ENCODE peak calls at places on chromosome 19, in seven cellular contexts. One of them, this sample, is unnamed.

GRCh38 chr19:33441277-33441699 is 67.8 kb downstream of the CEBPG start:
- DNase-seq in brain microvascular endothelial cell: no peak
- DNase-seq in thoracic aorta: no peak
- DNase-seq in HEK293T: no peak
- DNase-seq in H1: no peak
- DNase-seq in head of caudate nucleus: no peak
- DNase-seq in brain pericyte: no peak
- DNase-seq in this sample: no peak

GRCh38 chr19:52237197-52237596 is 32.2 kb upstream of the ZNF766 start:
- DNase-seq in brain pericyte: no peak
- DNase-seq in H1: no peak
- DNase-seq in brain microvascular endothelial cell: peak
- DNase-seq in HEK293T: no peak
- DNase-seq in head of caudate nucleus: no peak
- DNase-seq in thoracic aorta: no peak
- DNase-seq in this sample: no peak

GRCh38 chr19:18932216-18932841 is 8.7 kb downstream of the HOMER3 start:
- DNase-seq in brain microvascular endothelial cell: no peak
- DNase-seq in H1: peak
- DNase-seq in brain pericyte: no peak
- DNase-seq in thoracic aorta: peak
- DNase-seq in head of caudate nucleus: peak
- DNase-seq in HEK293T: peak
- DNase-seq in this sample: peak

GRCh38 chr19:32189956-32190706 is 155.3 kb upstream of the ZNF507 start:
- DNase-seq in head of caudate nucleus: no peak
- DNase-seq in thoracic aorta: no peak
- DNase-seq in HEK293T: no peak
- DNase-seq in brain microvascular endothelial cell: no peak
- DNase-seq in H1: no peak
- DNase-seq in brain pericyte: no peak
- DNase-seq in this sample: no peak

GRCh38 chr19:7663711-7664110 is 5.1 kb upstream of the RETN start:
- DNase-seq in HEK293T: no peak
- DNase-seq in brain pericyte: no peak
- DNase-seq in brain microvascular endothelial cell: no peak
- DNase-seq in head of caudate nucleus: no peak
- DNase-seq in thoracic aorta: no peak
- DNase-seq in H1: no peak
- DNase-seq in this sample: no peak

GRCh38 chr19:34120846-34121639 is 51.3 kb upstream of the LSM14A start:
- DNase-seq in HEK293T: peak
- DNase-seq in H1: no peak
- DNase-seq in brain microvascular endothelial cell: peak
- DNase-seq in brain pericyte: no peak
- DNase-seq in head of caudate nucleus: no peak
- DNase-seq in thoracic aorta: no peak
- DNase-seq in this sample: peak

GRCh38 chr19:42252365-42253244 is 2.3 kb downstream of the ERF start:
- DNase-seq in brain pericyte: no peak
- DNase-seq in HEK293T: no peak
- DNase-seq in thoracic aorta: no peak
- DNase-seq in brain microvascular endothelial cell: no peak
- DNase-seq in head of caudate nucleus: peak
- DNase-seq in H1: no peak
- DNase-seq in this sample: no peak

GRCh38 chr19:13850910-13851753 is 25.8 kb upstream of the NANOS3 start:
- DNase-seq in brain microvascular endothelial cell: peak
- DNase-seq in brain pericyte: peak
- DNase-seq in H1: no peak
- DNase-seq in head of caudate nucleus: peak
- DNase-seq in thoracic aorta: peak
- DNase-seq in HEK293T: no peak
- DNase-seq in this sample: no peak

GRCh38 chr19:54345938-54346386 is 7.0 kb upstream of the LILRA4 start:
- DNase-seq in head of caudate nucleus: no peak
- DNase-seq in brain microvascular endothelial cell: no peak
- DNase-seq in brain pericyte: no peak
- DNase-seq in HEK293T: no peak
- DNase-seq in thoracic aorta: no peak
- DNase-seq in H1: no peak
- DNase-seq in this sample: peak

GRCh38 chr19:14107581-14108461 is 9.7 kb downstream of the PRKACA start:
- DNase-seq in brain pericyte: no peak
- DNase-seq in H1: no peak
- DNase-seq in brain microvascular endothelial cell: peak
- DNase-seq in head of caudate nucleus: no peak
- DNase-seq in HEK293T: no peak
- DNase-seq in thoracic aorta: no peak
- DNase-seq in this sample: no peak

GRCh38 chr19:10007811-10008211 is 2.5 kb downstream of the COL5A3 start:
- DNase-seq in brain microvascular endothelial cell: peak
- DNase-seq in head of caudate nucleus: no peak
- DNase-seq in HEK293T: no peak
- DNase-seq in thoracic aorta: no peak
- DNase-seq in brain pericyte: no peak
- DNase-seq in H1: no peak
- DNase-seq in this sample: no peak

GRCh38 chr19:37953125-37953524 is 46.1 kb downstream of the SIPA1L3 start:
- DNase-seq in thoracic aorta: no peak
- DNase-seq in H1: no peak
- DNase-seq in HEK293T: no peak
- DNase-seq in brain pericyte: no peak
- DNase-seq in brain microvascular endothelial cell: no peak
- DNase-seq in head of caudate nucleus: no peak
- DNase-seq in this sample: no peak

GRCh38 chr19:12782424-12783225 is 7.3 kb upstream of the HOOK2 start:
- DNase-seq in H1: no peak
- DNase-seq in HEK293T: no peak
- DNase-seq in brain pericyte: no peak
- DNase-seq in brain microvascular endothelial cell: peak
- DNase-seq in head of caudate nucleus: peak
- DNase-seq in thoracic aorta: no peak
- DNase-seq in this sample: no peak

GRCh38 chr19:28358604-28359003 is 854.3 kb downstream of the UQCRFS1 start:
- DNase-seq in HEK293T: no peak
- DNase-seq in brain microvascular endothelial cell: no peak
- DNase-seq in head of caudate nucleus: no peak
- DNase-seq in H1: no peak
- DNase-seq in brain pericyte: no peak
- DNase-seq in thoracic aorta: no peak
- DNase-seq in this sample: no peak

GRCh38 chr19:38667552-38668205 is 20.2 kb downstream of the ACTN4 start:
- DNase-seq in brain microvascular endothelial cell: no peak
- DNase-seq in H1: no peak
- DNase-seq in HEK293T: no peak
- DNase-seq in head of caudate nucleus: no peak
- DNase-seq in thoracic aorta: no peak
- DNase-seq in brain pericyte: no peak
- DNase-seq in this sample: peak

GRCh38 chr19:14006766-14007562 is 844 bp upstream of the RFX1 start:
- DNase-seq in HEK293T: peak
- DNase-seq in brain pericyte: no peak
- DNase-seq in head of caudate nucleus: no peak
- DNase-seq in H1: no peak
- DNase-seq in brain microvascular endothelial cell: peak
- DNase-seq in thoracic aorta: no peak
- DNase-seq in this sample: no peak

GRCh38 chr19:58033741-58034475 is at the start of gene ZSCAN1:
- DNase-seq in brain pericyte: no peak
- DNase-seq in head of caudate nucleus: peak
- DNase-seq in thoracic aorta: no peak
- DNase-seq in brain microvascular endothelial cell: peak
- DNase-seq in H1: peak
- DNase-seq in HEK293T: no peak
- DNase-seq in this sample: no peak

GRCh38 chr19:43447655-43448054 is 17.8 kb downstream of the LYPD3 start:
- DNase-seq in H1: no peak
- DNase-seq in thoracic aorta: no peak
- DNase-seq in HEK293T: no peak
- DNase-seq in brain microvascular endothelial cell: no peak
- DNase-seq in brain pericyte: no peak
- DNase-seq in head of caudate nucleus: no peak
- DNase-seq in this sample: no peak

GRCh38 chr19:48681127-48681470 is 8.3 kb upstream of the NTN5 start:
- DNase-seq in thoracic aorta: no peak
- DNase-seq in head of caudate nucleus: peak
- DNase-seq in brain pericyte: no peak
- DNase-seq in H1: no peak
- DNase-seq in brain microvascular endothelial cell: peak
- DNase-seq in HEK293T: no peak
- DNase-seq in this sample: peak

GRCh38 chr19:17755977-17756670 is 4.8 kb downstream of the FCHO1 start:
- DNase-seq in brain microvascular endothelial cell: peak
- DNase-seq in brain pericyte: no peak
- DNase-seq in H1: no peak
- DNase-seq in head of caudate nucleus: peak
- DNase-seq in thoracic aorta: no peak
- DNase-seq in HEK293T: peak
- DNase-seq in this sample: peak

GRCh38 chr19:4536798-4537197 is 1.8 kb upstream of the PLIN5 start:
- DNase-seq in H1: no peak
- DNase-seq in head of caudate nucleus: no peak
- DNase-seq in HEK293T: no peak
- DNase-seq in thoracic aorta: no peak
- DNase-seq in brain pericyte: no peak
- DNase-seq in brain microvascular endothelial cell: no peak
- DNase-seq in this sample: no peak

GRCh38 chr19:11338164-11338563 is 1.3 kb downstream of the RAB3D start:
- DNase-seq in HEK293T: no peak
- DNase-seq in H1: no peak
- DNase-seq in brain microvascular endothelial cell: no peak
- DNase-seq in brain pericyte: no peak
- DNase-seq in thoracic aorta: no peak
- DNase-seq in head of caudate nucleus: no peak
- DNase-seq in this sample: no peak

GRCh38 chr19:54047626-54048025 is 16.1 kb downstream of the VSTM1 start:
- DNase-seq in head of caudate nucleus: no peak
- DNase-seq in brain pericyte: no peak
- DNase-seq in thoracic aorta: no peak
- DNase-seq in HEK293T: no peak
- DNase-seq in H1: no peak
- DNase-seq in brain microvascular endothelial cell: no peak
- DNase-seq in this sample: no peak

GRCh38 chr19:30011051-30011578 is 69.1 kb downstream of the URI1 start:
- DNase-seq in brain pericyte: no peak
- DNase-seq in head of caudate nucleus: no peak
- DNase-seq in H1: no peak
- DNase-seq in brain microvascular endothelial cell: no peak
- DNase-seq in HEK293T: peak
- DNase-seq in thoracic aorta: no peak
- DNase-seq in this sample: no peak

GRCh38 chr19:46845959-46846459 is 4.6 kb downstream of the AP2S1 start:
- DNase-seq in H1: no peak
- DNase-seq in head of caudate nucleus: no peak
- DNase-seq in brain microvascular endothelial cell: no peak
- DNase-seq in thoracic aorta: no peak
- DNase-seq in HEK293T: no peak
- DNase-seq in brain pericyte: no peak
- DNase-seq in this sample: no peak

GRCh38 chr19:15412832-15413231 is 6.0 kb downstream of the AKAP8L start:
- DNase-seq in H1: no peak
- DNase-seq in HEK293T: no peak
- DNase-seq in thoracic aorta: no peak
- DNase-seq in brain pericyte: no peak
- DNase-seq in head of caudate nucleus: no peak
- DNase-seq in brain microvascular endothelial cell: no peak
- DNase-seq in this sample: peak

GRCh38 chr19:56245062-56245740 is 27.3 kb upstream of the EDDM13 start:
- DNase-seq in brain microvascular endothelial cell: no peak
- DNase-seq in thoracic aorta: no peak
- DNase-seq in HEK293T: no peak
- DNase-seq in H1: no peak
- DNase-seq in brain pericyte: no peak
- DNase-seq in head of caudate nucleus: no peak
- DNase-seq in this sample: no peak

GRCh38 chr19:15860522-15860921 is 37.4 kb downstream of the CYP4F2 start:
- DNase-seq in thoracic aorta: no peak
- DNase-seq in head of caudate nucleus: no peak
- DNase-seq in brain pericyte: no peak
- DNase-seq in brain microvascular endothelial cell: no peak
- DNase-seq in HEK293T: no peak
- DNase-seq in H1: no peak
- DNase-seq in this sample: no peak

GRCh38 chr19:2567580-2567979 is 91.7 kb downstream of the GADD45B start:
- DNase-seq in head of caudate nucleus: no peak
- DNase-seq in thoracic aorta: no peak
- DNase-seq in brain pericyte: no peak
- DNase-seq in HEK293T: no peak
- DNase-seq in H1: no peak
- DNase-seq in brain microvascular endothelial cell: no peak
- DNase-seq in this sample: no peak

GRCh38 chr19:52941941-52942370 is 18.7 kb upstream of the ZNF888 start:
- DNase-seq in head of caudate nucleus: no peak
- DNase-seq in thoracic aorta: no peak
- DNase-seq in brain pericyte: no peak
- DNase-seq in HEK293T: peak
- DNase-seq in brain microvascular endothelial cell: peak
- DNase-seq in H1: no peak
- DNase-seq in this sample: peak

GRCh38 chr19:44007473-44007872 is 4.7 kb downstream of the ZNF230 start:
- DNase-seq in brain microvascular endothelial cell: no peak
- DNase-seq in brain pericyte: no peak
- DNase-seq in H1: no peak
- DNase-seq in thoracic aorta: no peak
- DNase-seq in head of caudate nucleus: no peak
- DNase-seq in HEK293T: no peak
- DNase-seq in this sample: no peak

GRCh38 chr19:6519289-6519688 is 11.5 kb upstream of the TNFSF9 start:
- DNase-seq in HEK293T: no peak
- DNase-seq in head of caudate nucleus: no peak
- DNase-seq in brain pericyte: no peak
- DNase-seq in H1: no peak
- DNase-seq in thoracic aorta: no peak
- DNase-seq in brain microvascular endothelial cell: peak
- DNase-seq in this sample: no peak

GRCh38 chr19:41531438-41532311 is 44.3 kb upstream of the CEACAM21 start:
- DNase-seq in brain microvascular endothelial cell: peak
- DNase-seq in head of caudate nucleus: no peak
- DNase-seq in thoracic aorta: peak
- DNase-seq in HEK293T: peak
- DNase-seq in brain pericyte: no peak
- DNase-seq in H1: no peak
- DNase-seq in this sample: peak